ENCODE peak calls at places on chromosomes 4 and X, in four cellular contexts. One of them, this sample, is unnamed.

GRCh38 chrX:46979340-46979739 is 67.1 kb downstream of the JADE3 start:
- DNase-seq in NAMALWA: no peak
- DNase-seq in ACHN: peak; percentile 1
- DNase-seq in activated CD4-positive, alpha-beta T cell treated with anti-CD3 and anti-CD28 coated beads, Interleukin-2, amount 50 U/mL, for 4 hours: no peak
- DNase-seq in this sample: no peak

GRCh38 chr4:187602339-187603092 is 393.1 kb upstream of the ZFP42 start:
- DNase-seq in ACHN: peak; percentile 31
- DNase-seq in NAMALWA: no peak
- DNase-seq in activated CD4-positive, alpha-beta T cell treated with anti-CD3 and anti-CD28 coated beads, Interleukin-2, amount 50 U/mL, for 4 hours: no peak
- DNase-seq in this sample: no peak

GRCh38 chr4:152007108-152007507 is 246.3 kb upstream of the GATB start:
- DNase-seq in ACHN: no peak
- DNase-seq in activated CD4-positive, alpha-beta T cell treated with anti-CD3 and anti-CD28 coated beads, Interleukin-2, amount 50 U/mL, for 4 hours: no peak
- DNase-seq in NAMALWA: no peak
- DNase-seq in this sample: no peak

GRCh38 chr4:26069218-26069617 is 155.2 kb downstream of the SMIM20 start:
- DNase-seq in activated CD4-positive, alpha-beta T cell treated with anti-CD3 and anti-CD28 coated beads, Interleukin-2, amount 50 U/mL, for 4 hours: no peak
- DNase-seq in NAMALWA: peak; percentile 20
- DNase-seq in ACHN: peak; percentile 28
- DNase-seq in this sample: no peak

GRCh38 chrX:120746153-120746552 is 116.3 kb upstream of the C1GALT1C1 start:
- DNase-seq in activated CD4-positive, alpha-beta T cell treated with anti-CD3 and anti-CD28 coated beads, Interleukin-2, amount 50 U/mL, for 4 hours: no peak
- DNase-seq in ACHN: no peak
- DNase-seq in NAMALWA: no peak
- DNase-seq in this sample: no peak

GRCh38 chr4:96146686-96147085 is 306.8 kb downstream of the PDHA2 start:
- DNase-seq in ACHN: no peak
- DNase-seq in activated CD4-positive, alpha-beta T cell treated with anti-CD3 and anti-CD28 coated beads, Interleukin-2, amount 50 U/mL, for 4 hours: no peak
- DNase-seq in NAMALWA: no peak
- DNase-seq in this sample: no peak

GRCh38 chr4:169018406-169018805 is 8.4 kb upstream of the CBR4 start:
- DNase-seq in NAMALWA: no peak
- DNase-seq in ACHN: no peak
- DNase-seq in activated CD4-positive, alpha-beta T cell treated with anti-CD3 and anti-CD28 coated beads, Interleukin-2, amount 50 U/mL, for 4 hours: no peak
- DNase-seq in this sample: no peak

GRCh38 chr4:3371038-3371437 is 70.7 kb upstream of the HGFAC start:
- DNase-seq in NAMALWA: no peak
- DNase-seq in activated CD4-positive, alpha-beta T cell treated with anti-CD3 and anti-CD28 coated beads, Interleukin-2, amount 50 U/mL, for 4 hours: no peak
- DNase-seq in ACHN: no peak
- DNase-seq in this sample: no peak

GRCh38 chrX:153647461-153648357 is 706 bp downstream of the DUSP9 start:
- DNase-seq in NAMALWA: no peak
- DNase-seq in activated CD4-positive, alpha-beta T cell treated with anti-CD3 and anti-CD28 coated beads, Interleukin-2, amount 50 U/mL, for 4 hours: no peak
- DNase-seq in ACHN: no peak
- DNase-seq in this sample: peak; percentile 9

GRCh38 chr4:60683953-60684352 is 516.2 kb upstream of the ADGRL3 start:
- DNase-seq in NAMALWA: no peak
- DNase-seq in activated CD4-positive, alpha-beta T cell treated with anti-CD3 and anti-CD28 coated beads, Interleukin-2, amount 50 U/mL, for 4 hours: no peak
- DNase-seq in ACHN: no peak
- DNase-seq in this sample: no peak

GRCh38 chr4:119024102-119024501 is 111.5 kb upstream of the MYOZ2 start:
- DNase-seq in ACHN: no peak
- DNase-seq in NAMALWA: no peak
- DNase-seq in activated CD4-positive, alpha-beta T cell treated with anti-CD3 and anti-CD28 coated beads, Interleukin-2, amount 50 U/mL, for 4 hours: no peak
- DNase-seq in this sample: no peak

GRCh38 chrX:116285506-116285905 is 115.0 kb downstream of the AGTR2 start:
- DNase-seq in ACHN: no peak
- DNase-seq in NAMALWA: no peak
- DNase-seq in activated CD4-positive, alpha-beta T cell treated with anti-CD3 and anti-CD28 coated beads, Interleukin-2, amount 50 U/mL, for 4 hours: no peak
- DNase-seq in this sample: no peak

GRCh38 chr4:184889683-184890082 is 63.9 kb upstream of the ACSL1 start:
- DNase-seq in ACHN: no peak
- DNase-seq in NAMALWA: no peak
- DNase-seq in activated CD4-positive, alpha-beta T cell treated with anti-CD3 and anti-CD28 coated beads, Interleukin-2, amount 50 U/mL, for 4 hours: no peak
- DNase-seq in this sample: no peak

GRCh38 chr4:140595065-140595464 is 26.3 kb upstream of the UCP1 start:
- DNase-seq in activated CD4-positive, alpha-beta T cell treated with anti-CD3 and anti-CD28 coated beads, Interleukin-2, amount 50 U/mL, for 4 hours: no peak
- DNase-seq in NAMALWA: peak; percentile 53
- DNase-seq in ACHN: peak; percentile 19
- DNase-seq in this sample: no peak

GRCh38 chr4:102580463-102580842 is 79.3 kb downstream of the NFKB1 start:
- DNase-seq in activated CD4-positive, alpha-beta T cell treated with anti-CD3 and anti-CD28 coated beads, Interleukin-2, amount 50 U/mL, for 4 hours: no peak
- DNase-seq in NAMALWA: no peak
- DNase-seq in ACHN: no peak
- DNase-seq in this sample: no peak

GRCh38 chrX:39955621-39956020 is 142.1 kb downstream of the BCOR start:
- DNase-seq in NAMALWA: peak; percentile 42
- DNase-seq in activated CD4-positive, alpha-beta T cell treated with anti-CD3 and anti-CD28 coated beads, Interleukin-2, amount 50 U/mL, for 4 hours: no peak
- DNase-seq in ACHN: no peak
- DNase-seq in this sample: no peak

This sample was measured in Right ventricle myocardium inferior.